ENCODE peak calls at places on chromosome 18, in eight cellular contexts. One of them, this sample, is unnamed.
A peak's percentile ranks its signal among the peaks of the same experiment; 100 is the strongest.

GRCh38 chr18:74478876-74479275 is 17.3 kb upstream of the CNDP2 start:
- DNase-seq in KBM-7: no peak
- DNase-seq in left lobe of liver: no peak
- DNase-seq in neural crest cell: no peak
- DNase-seq in osteoblast: no peak
- DNase-seq in stimulated activated naive B cell treated with anti-CD40 and anti-IgM and Interleukin-4, amounts not matched to agents 10 μg/mL and 1 μg/mL and 100 μg/mL, for 72 hours: no peak
- DNase-seq in activated CD4-positive, alpha-beta T cell treated with anti-CD3 and anti-CD28 coated beads, Interleukin-2, amount 50 U/mL, for 24 hours: no peak
- DNase-seq in activated CD8-positive, alpha-beta memory T cell treated with anti-CD3 and anti-CD28 coated beads for 48 hours: no peak
- DNase-seq in this sample: no peak

GRCh38 chr18:45802814-45803492 is 22.5 kb upstream of the SIGLEC15 start:
- DNase-seq in KBM-7: no peak
- DNase-seq in left lobe of liver: no peak
- DNase-seq in neural crest cell: no peak
- DNase-seq in osteoblast: peak; percentile 93
- DNase-seq in stimulated activated naive B cell treated with anti-CD40 and anti-IgM and Interleukin-4, amounts not matched to agents 10 μg/mL and 1 μg/mL and 100 μg/mL, for 72 hours: no peak
- DNase-seq in activated CD4-positive, alpha-beta T cell treated with anti-CD3 and anti-CD28 coated beads, Interleukin-2, amount 50 U/mL, for 24 hours: no peak
- DNase-seq in activated CD8-positive, alpha-beta memory T cell treated with anti-CD3 and anti-CD28 coated beads for 48 hours: no peak
- DNase-seq in this sample: no peak

GRCh38 chr18:10374615-10375295 is 79.7 kb upstream of the APCDD1 start:
- DNase-seq in KBM-7: no peak
- DNase-seq in left lobe of liver: no peak
- DNase-seq in neural crest cell: peak; percentile 18
- DNase-seq in osteoblast: no peak
- DNase-seq in stimulated activated naive B cell treated with anti-CD40 and anti-IgM and Interleukin-4, amounts not matched to agents 10 μg/mL and 1 μg/mL and 100 μg/mL, for 72 hours: no peak
- DNase-seq in activated CD4-positive, alpha-beta T cell treated with anti-CD3 and anti-CD28 coated beads, Interleukin-2, amount 50 U/mL, for 24 hours: no peak
- DNase-seq in activated CD8-positive, alpha-beta memory T cell treated with anti-CD3 and anti-CD28 coated beads for 48 hours: no peak
- DNase-seq in this sample: no peak

GRCh38 chr18:55541571-55541970 is 46.4 kb downstream of the TCF4 start:
- DNase-seq in KBM-7: no peak
- DNase-seq in left lobe of liver: no peak
- DNase-seq in neural crest cell: no peak
- DNase-seq in osteoblast: no peak
- DNase-seq in stimulated activated naive B cell treated with anti-CD40 and anti-IgM and Interleukin-4, amounts not matched to agents 10 μg/mL and 1 μg/mL and 100 μg/mL, for 72 hours: no peak
- DNase-seq in activated CD4-positive, alpha-beta T cell treated with anti-CD3 and anti-CD28 coated beads, Interleukin-2, amount 50 U/mL, for 24 hours: no peak
- DNase-seq in activated CD8-positive, alpha-beta memory T cell treated with anti-CD3 and anti-CD28 coated beads for 48 hours: no peak
- DNase-seq in this sample: no peak

GRCh38 chr18:48948112-48949050 is 2.4 kb downstream of the SMAD7 start:
- DNase-seq in KBM-7: peak; percentile 67
- DNase-seq in left lobe of liver: peak; percentile 71
- DNase-seq in neural crest cell: peak; percentile 38
- DNase-seq in osteoblast: peak; percentile 94
- DNase-seq in stimulated activated naive B cell treated with anti-CD40 and anti-IgM and Interleukin-4, amounts not matched to agents 10 μg/mL and 1 μg/mL and 100 μg/mL, for 72 hours: peak; percentile 29
- DNase-seq in activated CD4-positive, alpha-beta T cell treated with anti-CD3 and anti-CD28 coated beads, Interleukin-2, amount 50 U/mL, for 24 hours: no peak
- DNase-seq in activated CD8-positive, alpha-beta memory T cell treated with anti-CD3 and anti-CD28 coated beads for 48 hours: no peak
- DNase-seq in this sample: peak; percentile 69

GRCh38 chr18:59918320-59918755 is 18.5 kb downstream of the PMAIP1 start:
- DNase-seq in KBM-7: peak; percentile 95
- DNase-seq in left lobe of liver: no peak
- DNase-seq in neural crest cell: no peak
- DNase-seq in osteoblast: peak; percentile 77
- DNase-seq in stimulated activated naive B cell treated with anti-CD40 and anti-IgM and Interleukin-4, amounts not matched to agents 10 μg/mL and 1 μg/mL and 100 μg/mL, for 72 hours: peak; percentile 61
- DNase-seq in activated CD4-positive, alpha-beta T cell treated with anti-CD3 and anti-CD28 coated beads, Interleukin-2, amount 50 U/mL, for 24 hours: no peak
- DNase-seq in activated CD8-positive, alpha-beta memory T cell treated with anti-CD3 and anti-CD28 coated beads for 48 hours: no peak
- DNase-seq in this sample: no peak

GRCh38 chr18:73975266-73975665 is 172.4 kb downstream of the FBXO15 start:
- DNase-seq in KBM-7: peak; percentile 7
- DNase-seq in left lobe of liver: no peak
- DNase-seq in neural crest cell: no peak
- DNase-seq in osteoblast: no peak
- DNase-seq in stimulated activated naive B cell treated with anti-CD40 and anti-IgM and Interleukin-4, amounts not matched to agents 10 μg/mL and 1 μg/mL and 100 μg/mL, for 72 hours: no peak
- DNase-seq in activated CD4-positive, alpha-beta T cell treated with anti-CD3 and anti-CD28 coated beads, Interleukin-2, amount 50 U/mL, for 24 hours: no peak
- DNase-seq in activated CD8-positive, alpha-beta memory T cell treated with anti-CD3 and anti-CD28 coated beads for 48 hours: no peak
- DNase-seq in this sample: no peak

GRCh38 chr18:8617907-8618306 is 8.7 kb downstream of the RAB12 start:
- DNase-seq in KBM-7: no peak
- DNase-seq in left lobe of liver: no peak
- DNase-seq in neural crest cell: no peak
- DNase-seq in osteoblast: no peak
- DNase-seq in stimulated activated naive B cell treated with anti-CD40 and anti-IgM and Interleukin-4, amounts not matched to agents 10 μg/mL and 1 μg/mL and 100 μg/mL, for 72 hours: no peak
- DNase-seq in activated CD4-positive, alpha-beta T cell treated with anti-CD3 and anti-CD28 coated beads, Interleukin-2, amount 50 U/mL, for 24 hours: no peak
- DNase-seq in activated CD8-positive, alpha-beta memory T cell treated with anti-CD3 and anti-CD28 coated beads for 48 hours: no peak
- DNase-seq in this sample: no peak

GRCh38 chr18:50163505-50163904 is 31.4 kb downstream of the MYO5B start:
- DNase-seq in KBM-7: no peak
- DNase-seq in left lobe of liver: no peak
- DNase-seq in neural crest cell: no peak
- DNase-seq in osteoblast: no peak
- DNase-seq in stimulated activated naive B cell treated with anti-CD40 and anti-IgM and Interleukin-4, amounts not matched to agents 10 μg/mL and 1 μg/mL and 100 μg/mL, for 72 hours: no peak
- DNase-seq in activated CD4-positive, alpha-beta T cell treated with anti-CD3 and anti-CD28 coated beads, Interleukin-2, amount 50 U/mL, for 24 hours: no peak
- DNase-seq in activated CD8-positive, alpha-beta memory T cell treated with anti-CD3 and anti-CD28 coated beads for 48 hours: no peak
- DNase-seq in this sample: no peak

GRCh38 chr18:74395630-74396251 is 61.4 kb downstream of the DIPK1C start:
- DNase-seq in KBM-7: no peak
- DNase-seq in left lobe of liver: peak; percentile 69
- DNase-seq in neural crest cell: no peak
- DNase-seq in osteoblast: no peak
- DNase-seq in stimulated activated naive B cell treated with anti-CD40 and anti-IgM and Interleukin-4, amounts not matched to agents 10 μg/mL and 1 μg/mL and 100 μg/mL, for 72 hours: no peak
- DNase-seq in activated CD4-positive, alpha-beta T cell treated with anti-CD3 and anti-CD28 coated beads, Interleukin-2, amount 50 U/mL, for 24 hours: no peak
- DNase-seq in activated CD8-positive, alpha-beta memory T cell treated with anti-CD3 and anti-CD28 coated beads for 48 hours: no peak
- DNase-seq in this sample: no peak

GRCh38 chr18:32383040-32383819 is 87.5 kb downstream of the GAREM1 start:
- DNase-seq in KBM-7: no peak
- DNase-seq in left lobe of liver: no peak
- DNase-seq in neural crest cell: no peak
- DNase-seq in osteoblast: peak; percentile 71
- DNase-seq in stimulated activated naive B cell treated with anti-CD40 and anti-IgM and Interleukin-4, amounts not matched to agents 10 μg/mL and 1 μg/mL and 100 μg/mL, for 72 hours: no peak
- DNase-seq in activated CD4-positive, alpha-beta T cell treated with anti-CD3 and anti-CD28 coated beads, Interleukin-2, amount 50 U/mL, for 24 hours: no peak
- DNase-seq in activated CD8-positive, alpha-beta memory T cell treated with anti-CD3 and anti-CD28 coated beads for 48 hours: no peak
- DNase-seq in this sample: no peak

GRCh38 chr18:68549257-68549871 is 165.5 kb downstream of the TMX3 start:
- DNase-seq in KBM-7: no peak
- DNase-seq in left lobe of liver: no peak
- DNase-seq in neural crest cell: no peak
- DNase-seq in osteoblast: peak; percentile 25
- DNase-seq in stimulated activated naive B cell treated with anti-CD40 and anti-IgM and Interleukin-4, amounts not matched to agents 10 μg/mL and 1 μg/mL and 100 μg/mL, for 72 hours: no peak
- DNase-seq in activated CD4-positive, alpha-beta T cell treated with anti-CD3 and anti-CD28 coated beads, Interleukin-2, amount 50 U/mL, for 24 hours: no peak
- DNase-seq in activated CD8-positive, alpha-beta memory T cell treated with anti-CD3 and anti-CD28 coated beads for 48 hours: no peak
- DNase-seq in this sample: no peak

GRCh38 chr18:3510896-3511295 is 60.9 kb downstream of the TGIF1 start:
- DNase-seq in KBM-7: no peak
- DNase-seq in left lobe of liver: no peak
- DNase-seq in neural crest cell: no peak
- DNase-seq in osteoblast: no peak
- DNase-seq in stimulated activated naive B cell treated with anti-CD40 and anti-IgM and Interleukin-4, amounts not matched to agents 10 μg/mL and 1 μg/mL and 100 μg/mL, for 72 hours: no peak
- DNase-seq in activated CD4-positive, alpha-beta T cell treated with anti-CD3 and anti-CD28 coated beads, Interleukin-2, amount 50 U/mL, for 24 hours: no peak
- DNase-seq in activated CD8-positive, alpha-beta memory T cell treated with anti-CD3 and anti-CD28 coated beads for 48 hours: no peak
- DNase-seq in this sample: no peak

GRCh38 chr18:60358516-60358915 is 14.1 kb downstream of the MC4R start:
- DNase-seq in KBM-7: no peak
- DNase-seq in left lobe of liver: no peak
- DNase-seq in neural crest cell: no peak
- DNase-seq in osteoblast: no peak
- DNase-seq in stimulated activated naive B cell treated with anti-CD40 and anti-IgM and Interleukin-4, amounts not matched to agents 10 μg/mL and 1 μg/mL and 100 μg/mL, for 72 hours: no peak
- DNase-seq in activated CD4-positive, alpha-beta T cell treated with anti-CD3 and anti-CD28 coated beads, Interleukin-2, amount 50 U/mL, for 24 hours: no peak
- DNase-seq in activated CD8-positive, alpha-beta memory T cell treated with anti-CD3 and anti-CD28 coated beads for 48 hours: no peak
- DNase-seq in this sample: no peak

GRCh38 chr18:435940-436339 is 64.6 kb downstream of the COLEC12 start:
- DNase-seq in KBM-7: no peak
- DNase-seq in left lobe of liver: no peak
- DNase-seq in neural crest cell: no peak
- DNase-seq in osteoblast: no peak
- DNase-seq in stimulated activated naive B cell treated with anti-CD40 and anti-IgM and Interleukin-4, amounts not matched to agents 10 μg/mL and 1 μg/mL and 100 μg/mL, for 72 hours: no peak
- DNase-seq in activated CD4-positive, alpha-beta T cell treated with anti-CD3 and anti-CD28 coated beads, Interleukin-2, amount 50 U/mL, for 24 hours: no peak
- DNase-seq in activated CD8-positive, alpha-beta memory T cell treated with anti-CD3 and anti-CD28 coated beads for 48 hours: no peak
- DNase-seq in this sample: no peak

GRCh38 chr18:74976331-74976909 is 232.5 kb downstream of the PTGR3 start:
- DNase-seq in KBM-7: no peak
- DNase-seq in left lobe of liver: peak; percentile 64
- DNase-seq in neural crest cell: no peak
- DNase-seq in osteoblast: no peak
- DNase-seq in stimulated activated naive B cell treated with anti-CD40 and anti-IgM and Interleukin-4, amounts not matched to agents 10 μg/mL and 1 μg/mL and 100 μg/mL, for 72 hours: no peak
- DNase-seq in activated CD4-positive, alpha-beta T cell treated with anti-CD3 and anti-CD28 coated beads, Interleukin-2, amount 50 U/mL, for 24 hours: no peak
- DNase-seq in activated CD8-positive, alpha-beta memory T cell treated with anti-CD3 and anti-CD28 coated beads for 48 hours: no peak
- DNase-seq in this sample: no peak

GRCh38 chr18:70998490-70998889 is 709.6 kb downstream of the SOCS6 start:
- DNase-seq in KBM-7: peak; percentile 9
- DNase-seq in left lobe of liver: no peak
- DNase-seq in neural crest cell: no peak
- DNase-seq in osteoblast: no peak
- DNase-seq in stimulated activated naive B cell treated with anti-CD40 and anti-IgM and Interleukin-4, amounts not matched to agents 10 μg/mL and 1 μg/mL and 100 μg/mL, for 72 hours: no peak
- DNase-seq in activated CD4-positive, alpha-beta T cell treated with anti-CD3 and anti-CD28 coated beads, Interleukin-2, amount 50 U/mL, for 24 hours: no peak
- DNase-seq in activated CD8-positive, alpha-beta memory T cell treated with anti-CD3 and anti-CD28 coated beads for 48 hours: no peak
- DNase-seq in this sample: no peak

GRCh38 chr18:65725421-65726050 is 25.3 kb upstream of the CDH7 start:
- DNase-seq in KBM-7: peak; percentile 9
- DNase-seq in left lobe of liver: no peak
- DNase-seq in neural crest cell: peak; percentile 18
- DNase-seq in osteoblast: no peak
- DNase-seq in stimulated activated naive B cell treated with anti-CD40 and anti-IgM and Interleukin-4, amounts not matched to agents 10 μg/mL and 1 μg/mL and 100 μg/mL, for 72 hours: no peak
- DNase-seq in activated CD4-positive, alpha-beta T cell treated with anti-CD3 and anti-CD28 coated beads, Interleukin-2, amount 50 U/mL, for 24 hours: no peak
- DNase-seq in activated CD8-positive, alpha-beta memory T cell treated with anti-CD3 and anti-CD28 coated beads for 48 hours: no peak
- DNase-seq in this sample: no peak

GRCh38 chr18:43486462-43486861 is 209.2 kb upstream of the SYT4 start:
- DNase-seq in KBM-7: peak; percentile 8
- DNase-seq in left lobe of liver: no peak
- DNase-seq in neural crest cell: no peak
- DNase-seq in osteoblast: no peak
- DNase-seq in stimulated activated naive B cell treated with anti-CD40 and anti-IgM and Interleukin-4, amounts not matched to agents 10 μg/mL and 1 μg/mL and 100 μg/mL, for 72 hours: no peak
- DNase-seq in activated CD4-positive, alpha-beta T cell treated with anti-CD3 and anti-CD28 coated beads, Interleukin-2, amount 50 U/mL, for 24 hours: no peak
- DNase-seq in activated CD8-positive, alpha-beta memory T cell treated with anti-CD3 and anti-CD28 coated beads for 48 hours: no peak
- DNase-seq in this sample: no peak

This sample was measured in germinal center.